ENCODE peak calls at places on chromosomes 12 and 14, in seven cellular contexts. One of them, this sample, is unnamed.
A peak's percentile ranks its signal among the peaks of the same experiment; 100 is the strongest.

GRCh38 chr12:91991397-91992187 is 154.1 kb downstream of the BTG1 start:
- DNase-seq in K562: no peak
- DNase-seq in H1: no peak
- DNase-seq in GM12892: no peak
- DNase-seq in GM12878: peak; percentile 32
- DNase-seq in SK-N-SH: no peak
- DNase-seq in HepG2: no peak
- DNase-seq in this sample: no peak

GRCh38 chr14:64610049-64610746 is 60.4 kb downstream of the PPP1R36 start:
- DNase-seq in SK-N-SH: no peak
- DNase-seq in GM12892: no peak
- DNase-seq in K562: no peak
- DNase-seq in H1: peak; percentile 14
- DNase-seq in GM12878: no peak
- DNase-seq in HepG2: no peak
- DNase-seq in this sample: no peak

GRCh38 chr14:77272261-77272660 is 1.3 kb upstream of the NGB start:
- DNase-seq in HepG2: no peak
- DNase-seq in K562: no peak
- DNase-seq in GM12892: no peak
- DNase-seq in SK-N-SH: no peak
- DNase-seq in H1: no peak
- DNase-seq in GM12878: no peak
- DNase-seq in this sample: no peak

GRCh38 chr14:64509036-64509435 is 4.5 kb downstream of the ZBTB1 start:
- DNase-seq in HepG2: peak; percentile 59
- DNase-seq in K562: no peak
- DNase-seq in GM12878: no peak
- DNase-seq in GM12892: no peak
- DNase-seq in H1: no peak
- DNase-seq in SK-N-SH: no peak
- DNase-seq in this sample: no peak

GRCh38 chr12:69338120-69338859 is 9.9 kb upstream of the LYZ start:
- DNase-seq in SK-N-SH: no peak
- DNase-seq in GM12892: no peak
- DNase-seq in HepG2: peak; percentile 77
- DNase-seq in H1: no peak
- DNase-seq in GM12878: no peak
- DNase-seq in K562: no peak
- DNase-seq in this sample: no peak

GRCh38 chr12:97754306-97754705 is 291.7 kb downstream of the RMST start:
- DNase-seq in GM12892: no peak
- DNase-seq in SK-N-SH: no peak
- DNase-seq in GM12878: no peak
- DNase-seq in K562: no peak
- DNase-seq in HepG2: no peak
- DNase-seq in H1: no peak
- DNase-seq in this sample: no peak

GRCh38 chr12:115710104-115710564 is 567.4 kb downstream of the MED13L start:
- DNase-seq in K562: no peak
- DNase-seq in HepG2: no peak
- DNase-seq in GM12878: no peak
- DNase-seq in H1: no peak
- DNase-seq in GM12892: no peak
- DNase-seq in SK-N-SH: no peak
- DNase-seq in this sample: no peak

GRCh38 chr12:38374751-38375150 is 58.2 kb downstream of the ALG10B start:
- DNase-seq in HepG2: no peak
- DNase-seq in GM12892: no peak
- DNase-seq in K562: no peak
- DNase-seq in H1: no peak
- DNase-seq in SK-N-SH: no peak
- DNase-seq in GM12878: no peak
- DNase-seq in this sample: no peak

GRCh38 chr12:69291278-69291593 is 51.9 kb downstream of the CPSF6 start:
- DNase-seq in GM12878: no peak
- DNase-seq in SK-N-SH: no peak
- DNase-seq in H1: no peak
- DNase-seq in K562: no peak
- DNase-seq in GM12892: no peak
- DNase-seq in HepG2: no peak
- DNase-seq in this sample: no peak

GRCh38 chr12:115383668-115384067 is 699.7 kb upstream of the TBX3 start:
- DNase-seq in HepG2: no peak
- DNase-seq in K562: no peak
- DNase-seq in GM12892: no peak
- DNase-seq in H1: no peak
- DNase-seq in GM12878: no peak
- DNase-seq in SK-N-SH: no peak
- DNase-seq in this sample: no peak

GRCh38 chr14:91170504-91171121 is 56.7 kb downstream of the DGLUCY start:
- DNase-seq in GM12878: no peak
- DNase-seq in HepG2: no peak
- DNase-seq in GM12892: no peak
- DNase-seq in H1: no peak
- DNase-seq in K562: no peak
- DNase-seq in SK-N-SH: peak; percentile 51
- DNase-seq in this sample: no peak

GRCh38 chr12:31570880-31571279 is 20.1 kb downstream of the DENND5B start:
- DNase-seq in GM12892: no peak
- DNase-seq in H1: no peak
- DNase-seq in SK-N-SH: no peak
- DNase-seq in HepG2: peak; percentile 45
- DNase-seq in GM12878: no peak
- DNase-seq in K562: no peak
- DNase-seq in this sample: no peak

GRCh38 chr14:21894003-21894897 is 220.6 kb upstream of the OR4E1 start:
- DNase-seq in H1: peak; percentile 66
- DNase-seq in GM12892: no peak
- DNase-seq in HepG2: no peak
- DNase-seq in GM12878: no peak
- DNase-seq in K562: no peak
- DNase-seq in SK-N-SH: no peak
- DNase-seq in this sample: no peak

GRCh38 chr12:82120901-82121300 is 237.3 kb downstream of the CCDC59 start:
- DNase-seq in GM12892: no peak
- DNase-seq in HepG2: no peak
- DNase-seq in SK-N-SH: no peak
- DNase-seq in H1: no peak
- DNase-seq in K562: no peak
- DNase-seq in GM12878: no peak
- DNase-seq in this sample: no peak

GRCh38 chr14:75469606-75470237 is 41.9 kb downstream of the JDP2 start:
- DNase-seq in GM12892: no peak
- DNase-seq in HepG2: no peak
- DNase-seq in K562: no peak
- DNase-seq in H1: no peak
- DNase-seq in SK-N-SH: no peak
- DNase-seq in GM12878: no peak
- DNase-seq in this sample: no peak

GRCh38 chr12:130752692-130753230 is 36.7 kb upstream of the RIMBP2 start:
- DNase-seq in GM12878: no peak
- DNase-seq in SK-N-SH: peak; percentile 77
- DNase-seq in K562: no peak
- DNase-seq in GM12892: no peak
- DNase-seq in H1: peak; percentile 70
- DNase-seq in HepG2: no peak
- DNase-seq in this sample: no peak

GRCh38 chr12:24975425-24975824 is 26.5 kb upstream of the BCAT1 start:
- DNase-seq in GM12892: no peak
- DNase-seq in H1: no peak
- DNase-seq in GM12878: no peak
- DNase-seq in HepG2: no peak
- DNase-seq in SK-N-SH: peak; percentile 28
- DNase-seq in K562: no peak
- DNase-seq in this sample: no peak

GRCh38 chr12:8709124-8709830 is 11.5 kb downstream of the RIMKLB start:
- DNase-seq in HepG2: no peak
- DNase-seq in GM12892: no peak
- DNase-seq in GM12878: no peak
- DNase-seq in H1: no peak
- DNase-seq in K562: no peak
- DNase-seq in SK-N-SH: no peak
- DNase-seq in this sample: no peak

GRCh38 chr14:56817396-56817921 is 7.2 kb upstream of the OTX2 start:
- DNase-seq in GM12878: no peak
- DNase-seq in SK-N-SH: no peak
- DNase-seq in GM12892: no peak
- DNase-seq in HepG2: no peak
- DNase-seq in H1: peak; percentile 71
- DNase-seq in K562: no peak
- DNase-seq in this sample: no peak

GRCh38 chr12:7099290-7099996 is 7.2 kb upstream of the C1R start:
- DNase-seq in H1: no peak
- DNase-seq in K562: no peak
- DNase-seq in GM12892: no peak
- DNase-seq in GM12878: no peak
- DNase-seq in HepG2: no peak
- DNase-seq in SK-N-SH: no peak
- DNase-seq in this sample: no peak

GRCh38 chr14:100317897-100318808 is 5.0 kb upstream of the SLC25A47 start:
- DNase-seq in H1: peak; percentile 92
- DNase-seq in GM12892: peak; percentile 88
- DNase-seq in HepG2: no peak
- DNase-seq in K562: peak; percentile 77
- DNase-seq in SK-N-SH: peak; percentile 61
- DNase-seq in GM12878: no peak
- DNase-seq in this sample: peak; percentile 88

GRCh38 chr14:90850487-90850886 is 34.3 kb upstream of the TTC7B start:
- DNase-seq in K562: no peak
- DNase-seq in SK-N-SH: no peak
- DNase-seq in GM12892: no peak
- DNase-seq in HepG2: peak; percentile 30
- DNase-seq in GM12878: no peak
- DNase-seq in H1: peak; percentile 45
- DNase-seq in this sample: no peak

DNA sequence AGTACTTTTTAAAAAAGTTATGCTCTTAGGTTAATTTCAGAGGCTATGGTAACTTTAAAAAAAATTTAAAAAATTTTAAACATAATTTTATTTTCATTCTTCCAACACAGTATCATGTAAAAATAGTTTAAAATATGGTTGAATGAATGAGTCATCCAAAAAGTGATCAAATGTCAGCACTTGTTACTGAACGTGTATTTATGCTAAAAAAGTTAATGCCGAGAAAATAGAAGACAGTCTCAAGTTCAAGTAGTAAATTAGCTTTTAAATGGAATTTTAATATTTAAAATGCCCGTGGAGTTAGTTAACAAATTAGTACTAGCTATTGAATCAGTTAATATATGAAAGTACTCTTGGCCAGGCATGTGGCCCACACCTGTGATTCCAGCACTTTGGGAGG is 4.8 kb downstream of the AEBP2 start:
- DNase-seq in H1: peak; percentile 14
- DNase-seq in GM12878: no peak
- DNase-seq in SK-N-SH: no peak
- DNase-seq in K562: no peak
- DNase-seq in HepG2: no peak
- DNase-seq in GM12892: no peak
- DNase-seq in this sample: no peak
- TF ChIP-seq TAF1 in H1: no peak
- TF ChIP-seq TAF1 in GM12878: no peak
- TF ChIP-seq TAF1 in SK-N-SH: no peak
- TF ChIP-seq TAF1 in K562: no peak
- TF ChIP-seq TAF1 in HepG2: no peak
- TF ChIP-seq TAF1 in GM12892: no peak
- TF ChIP-seq TAF1 in this sample: no peak

GRCh38 chr14:39108791-39109190 is 5.3 kb upstream of the GEMIN2 start:
- DNase-seq in GM12892: no peak
- DNase-seq in GM12878: no peak
- DNase-seq in SK-N-SH: no peak
- DNase-seq in HepG2: no peak
- DNase-seq in H1: no peak
- DNase-seq in K562: no peak
- DNase-seq in this sample: no peak

GRCh38 chr14:39109893-39110715 is 4.0 kb upstream of the GEMIN2 start:
- DNase-seq in SK-N-SH: no peak
- DNase-seq in K562: peak; percentile 15
- DNase-seq in H1: no peak
- DNase-seq in HepG2: no peak
- DNase-seq in GM12892: no peak
- DNase-seq in GM12878: no peak
- DNase-seq in this sample: no peak

GRCh38 chr14:39113685-39114072 is 444 bp upstream of the GEMIN2 start:
- DNase-seq in GM12892: no peak
- DNase-seq in SK-N-SH: no peak
- DNase-seq in H1: no peak
- DNase-seq in HepG2: no peak
- DNase-seq in K562: no peak
- DNase-seq in GM12878: no peak
- DNase-seq in this sample: no peak

GRCh38 chr14:39114073-39114838 is at the start of gene GEMIN2:
- DNase-seq in HepG2: peak; percentile 97
- DNase-seq in GM12892: peak; percentile 70
- DNase-seq in H1: peak; percentile 94
- DNase-seq in SK-N-SH: peak; percentile 81
- DNase-seq in GM12878: peak; percentile 89
- DNase-seq in K562: peak; percentile 92
- DNase-seq in this sample: peak; percentile 75
- TF ChIP-seq TAF1 in HepG2: peak; percentile 97
- TF ChIP-seq TAF1 in GM12892: peak; percentile 54
- TF ChIP-seq TAF1 in H1: peak; percentile 84
- TF ChIP-seq TAF1 in SK-N-SH: peak; percentile 43
- TF ChIP-seq TAF1 in GM12878: no peak
- TF ChIP-seq TAF1 in K562: peak; percentile 52
- TF ChIP-seq TAF1 in this sample: no peak

GRCh38 chr12:52271157-52271556 is 3.3 kb upstream of the KRT86 start:
- DNase-seq in GM12878: no peak
- DNase-seq in GM12892: no peak
- DNase-seq in K562: no peak
- DNase-seq in HepG2: no peak
- DNase-seq in SK-N-SH: no peak
- DNase-seq in H1: no peak
- DNase-seq in this sample: no peak
- TF ChIP-seq TAF1 in GM12878: no peak
- TF ChIP-seq TAF1 in GM12892: no peak
- TF ChIP-seq TAF1 in K562: no peak
- TF ChIP-seq TAF1 in HepG2: no peak
- TF ChIP-seq TAF1 in SK-N-SH: no peak
- TF ChIP-seq TAF1 in H1: no peak
- TF ChIP-seq TAF1 in this sample: no peak

DNA sequence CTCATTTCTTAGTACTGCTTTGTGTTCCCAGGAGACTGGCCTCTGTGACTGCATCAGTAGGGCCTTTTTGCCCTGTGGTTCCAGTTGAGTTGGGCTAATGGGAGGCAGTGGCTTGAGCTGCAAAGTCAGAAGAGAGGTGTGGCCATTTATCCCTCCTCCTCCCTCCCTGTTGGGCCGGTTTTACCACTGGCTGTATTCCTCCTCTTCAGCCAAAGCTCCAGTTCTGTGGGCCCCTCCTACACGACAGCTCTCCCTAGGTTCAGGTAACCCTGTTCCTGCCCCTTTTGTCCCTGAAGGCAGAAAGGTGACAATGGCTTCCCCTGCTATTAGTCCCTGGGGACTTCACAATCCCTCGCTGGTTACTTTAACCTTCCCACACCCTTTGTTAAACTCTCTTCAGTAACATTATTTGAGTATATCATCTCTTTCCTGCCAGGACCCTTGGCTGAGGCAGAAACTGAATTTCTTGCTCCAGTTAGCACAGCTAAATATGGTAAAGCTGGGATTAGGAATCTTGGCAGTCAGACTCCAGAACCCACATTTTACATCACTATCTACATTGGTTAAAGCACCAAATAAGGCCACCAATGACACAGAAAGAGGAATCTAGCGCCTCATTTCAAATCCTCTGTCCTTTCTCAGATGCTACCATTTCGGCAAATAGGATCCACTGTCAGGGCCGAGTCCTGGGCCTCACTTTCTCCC is 121.9 kb upstream of the SLC35F4 start:
- DNase-seq in GM12892: no peak
- DNase-seq in GM12878: no peak
- DNase-seq in K562: no peak
- DNase-seq in HepG2: no peak
- DNase-seq in H1: no peak
- DNase-seq in SK-N-SH: no peak
- DNase-seq in this sample: no peak
- TF ChIP-seq TAF1 in GM12892: no peak
- TF ChIP-seq TAF1 in GM12878: no peak
- TF ChIP-seq TAF1 in K562: no peak
- TF ChIP-seq TAF1 in HepG2: no peak
- TF ChIP-seq TAF1 in H1: no peak
- TF ChIP-seq TAF1 in SK-N-SH: no peak
- TF ChIP-seq TAF1 in this sample: no peak